ENCODE peak calls at places on chromosome 20, in four cellular contexts. L is ovary, R is cardiac muscle cell, F is transverse colon. G is an unnamed sample.

GRCh38 chr20:46040902-46041535 is 12.0 kb downstream of the SLC12A5 start:
- DNase-seq in L (peak; percentile 51), R (peak; percentile 61), F (no peak), G (no peak)

GRCh38 chr20:433300-433975 is 25.3 kb downstream of the RBCK1 start:
- DNase-seq in L (no peak), R (no peak), F (no peak), G (no peak)

GRCh38 chr20:25081065-25081729 is 744 bp downstream of the VSX1 start:
- DNase-seq in L (peak; percentile 46), R (peak; percentile 26), F (no peak), G (no peak)

GRCh38 chr20:31897541-31897940 is 27.1 kb downstream of the TTLL9 start:
- DNase-seq in L (no peak), R (no peak), F (no peak), G (no peak)

GRCh38 chr20:20734475-20734948 is 22.1 kb upstream of the RALGAPA2 start:
- DNase-seq in L (no peak), R (no peak), F (no peak), G (no peak)

GRCh38 chr20:29301624-29302259 is 1955.7 kb upstream of the DEFB115 start:
- DNase-seq in L (no peak), R (no peak), F (no peak), G (no peak)

GRCh38 chr20:47656313-47656712 is 129.0 kb downstream of the SULF2 start:
- DNase-seq in L (no peak), R (no peak), F (no peak), G (no peak)

GRCh38 chr20:23520185-23520584 is 29.3 kb downstream of the CST8 start:
- DNase-seq in L (no peak), R (no peak), F (no peak), G (no peak)

GRCh38 chr20:52747736-52748135 is 224.4 kb upstream of the TSHZ2 start:
- DNase-seq in L (no peak), R (peak; percentile 59), F (no peak), G (no peak)

GRCh38 chr20:4683261-4683660 is 38.4 kb upstream of the PRND start:
- DNase-seq in L (no peak), R (no peak), F (no peak), G (no peak)

GRCh38 chr20:25148181-25148981 is 47.1 kb upstream of the ENTPD6 start:
- DNase-seq in L (peak; percentile 81), R (peak; percentile 70), F (peak; percentile 48), G (peak; percentile 19)

GRCh38 chr20:17616480-17617211 is 46.8 kb downstream of the DSTN start:
- DNase-seq in L (peak; percentile 32), R (no peak), F (peak; percentile 5), G (no peak)

GRCh38 chr20:57392512-57393271 is 1.5 kb downstream of the RBM38 start:
- DNase-seq in L (peak; percentile 58), R (no peak), F (peak; percentile 77), G (peak; percentile 44)

GRCh38 chr20:33791959-33792597 is 19.1 kb upstream of the CHMP4B start:
- DNase-seq in L (peak; percentile 52), R (peak; percentile 59), F (peak; percentile 69), G (no peak)

GRCh38 chr20:41174373-41174772 is 37.0 kb downstream of the PLCG1 start:
- DNase-seq in L (peak; percentile 31), R (no peak), F (peak; percentile 4), G (no peak)

GRCh38 chr20:57398901-57399535 is 7.8 kb downstream of the RBM38 start:
- DNase-seq in L (no peak), R (no peak), F (no peak), G (no peak)

GRCh38 chr20:23242556-23243180 is 107.9 kb upstream of the NXT1 start:
- DNase-seq in L (no peak), R (no peak), F (no peak), G (no peak)

GRCh38 chr20:7152071-7152470 is 384.6 kb downstream of the BMP2 start:
- DNase-seq in L (no peak), R (no peak), F (no peak), G (no peak)

GRCh38 chr20:40471261-40471629 is 217.8 kb downstream of the MAFB start:
- DNase-seq in L (no peak), R (no peak), F (peak; percentile 22), G (no peak)

GRCh38 chr20:32909896-32910571 is 51.3 kb downstream of the EFCAB8 start:
- DNase-seq in L (no peak), R (no peak), F (no peak), G (no peak)

GRCh38 chr20:33081411-33082154 is 2.1 kb downstream of the BPIFB4 start:
- DNase-seq in L (no peak), R (no peak), F (no peak), G (no peak)

GRCh38 chr20:54212226-54212625 is 4.3 kb downstream of the PFDN4 start:
- DNase-seq in L (no peak), R (peak; percentile 84), F (no peak), G (no peak)

GRCh38 chr20:2032168-2032567 is 38.3 kb upstream of the PDYN start:
- DNase-seq in L (no peak), R (no peak), F (no peak), G (no peak)

GRCh38 chr20:39897781-39898466 is 791.1 kb downstream of the MAFB start:
- DNase-seq in L (no peak), R (no peak), F (no peak), G (no peak)

GRCh38 chr20:45343867-45344721 is 4.1 kb downstream of the SDC4 start:
- DNase-seq in L (no peak), R (peak; percentile 91), F (peak; percentile 76), G (peak; percentile 67)

GRCh38 chr20:42961771-42962170 is 227.9 kb downstream of the PTPRT start:
- DNase-seq in L (no peak), R (no peak), F (no peak), G (no peak)

GRCh38 chr20:45946149-45946970 is 11.9 kb downstream of the PCIF1 start:
- DNase-seq in L (peak; percentile 83), R (peak; percentile 62), F (peak; percentile 54), G (no peak)

GRCh38 chr20:45779011-45779915 is 12.4 kb downstream of the WFDC3 start:
- DNase-seq in L (peak; percentile 86), R (peak; percentile 98), F (peak; percentile 88), G (peak; percentile 95)

GRCh38 chr20:34883809-34884208 is 7.4 kb downstream of the ACSS2 start:
- DNase-seq in L (no peak), R (no peak), F (no peak), G (no peak)

GRCh38 chr20:2873747-2874041 is 413 bp downstream of the PTPRA start:
- DNase-seq in L (no peak), R (peak; percentile 51), F (peak; percentile 62), G (peak; percentile 25)

GRCh38 chr20:19761853-19762252 is 3.8 kb downstream of the RIN2 start:
- DNase-seq in L (no peak), R (peak; percentile 18), F (no peak), G (no peak)

GRCh38 chr20:19975901-19976300 is 41.3 kb upstream of the NAA20 start:
- DNase-seq in L (no peak), R (peak; percentile 30), F (no peak), G (no peak)

GRCh38 chr20:48301189-48301588 is 515.9 kb upstream of the SULF2 start:
- DNase-seq in L (no peak), R (no peak), F (no peak), G (no peak)

GRCh38 chr20:39605908-39606307 is 643.8 kb downstream of the DHX35 start:
- DNase-seq in L (no peak), R (no peak), F (no peak), G (no peak)

GRCh38 chr20:53162251-53162835 is 190.2 kb downstream of the TSHZ2 start:
- DNase-seq in L (peak; percentile 54), R (peak; percentile 59), F (peak; percentile 12), G (peak; percentile 34)

GRCh38 chr20:32034581-32035397 is 17.3 kb upstream of the HCK start:
- DNase-seq in L (no peak), R (no peak), F (no peak), G (no peak)

GRCh38 chr20:33444797-33445560 is 1.4 kb upstream of the SNTA1 start:
- DNase-seq in L (no peak), R (no peak), F (peak; percentile 23), G (no peak)

GRCh38 chr20:38191654-38192053 is 26.6 kb upstream of the TGM2 start:
- DNase-seq in L (no peak), R (no peak), F (no peak), G (no peak)

GRCh38 chr20:10504893-10505292 is 69.8 kb downstream of the SLX4IP start:
- DNase-seq in L (no peak), R (peak; percentile 57), F (no peak), G (peak; percentile 59)
- H3K4me1 ChIP-seq in L (peaks cover 26% of the 10 kb centered on the region), R (no peaks in the 10 kb centered on the region), F (peaks cover 34% of the 10 kb centered on the region), G (peaks cover 34% of the 10 kb centered on the region)

GRCh38 chr20:51326241-51326819 is 216.2 kb downstream of the NFATC2 start:
- DNase-seq in L (no peak), R (peak; percentile 70), F (peak; percentile 44), G (peak; percentile 50)
- TF ChIP-seq CTCF in L (no peak), R (peak; percentile 80), F (peak; percentile 67), G (peak; percentile 38)

GRCh38 chr20:8210749-8211148 is 78.7 kb downstream of the PLCB1 start:
- DNase-seq in L (no peak), R (no peak), F (no peak), G (no peak)

GRCh38 chr20:8213270-8213669 is 81.2 kb downstream of the PLCB1 start:
- DNase-seq in L (no peak), R (no peak), F (no peak), G (no peak)

GRCh38 chr20:8213831-8214587 is 81.9 kb downstream of the PLCB1 start:
- DNase-seq in L (no peak), R (no peak), F (no peak), G (no peak)

GRCh38 chr20:8209061-8209460 is 77.0 kb downstream of the PLCB1 start:
- DNase-seq in L (no peak), R (peak; percentile 60), F (no peak), G (no peak)

GRCh38 chr20:8212286-8212685 is 80.2 kb downstream of the PLCB1 start:
- DNase-seq in L (no peak), R (no peak), F (no peak), G (no peak)
- H3K4me1 ChIP-seq in L (peaks cover 5% of the 10 kb centered on the region), R (peaks cover 40% of the 10 kb centered on the region), F (no peaks in the 10 kb centered on the region), G (no peaks in the 10 kb centered on the region)

DNA sequence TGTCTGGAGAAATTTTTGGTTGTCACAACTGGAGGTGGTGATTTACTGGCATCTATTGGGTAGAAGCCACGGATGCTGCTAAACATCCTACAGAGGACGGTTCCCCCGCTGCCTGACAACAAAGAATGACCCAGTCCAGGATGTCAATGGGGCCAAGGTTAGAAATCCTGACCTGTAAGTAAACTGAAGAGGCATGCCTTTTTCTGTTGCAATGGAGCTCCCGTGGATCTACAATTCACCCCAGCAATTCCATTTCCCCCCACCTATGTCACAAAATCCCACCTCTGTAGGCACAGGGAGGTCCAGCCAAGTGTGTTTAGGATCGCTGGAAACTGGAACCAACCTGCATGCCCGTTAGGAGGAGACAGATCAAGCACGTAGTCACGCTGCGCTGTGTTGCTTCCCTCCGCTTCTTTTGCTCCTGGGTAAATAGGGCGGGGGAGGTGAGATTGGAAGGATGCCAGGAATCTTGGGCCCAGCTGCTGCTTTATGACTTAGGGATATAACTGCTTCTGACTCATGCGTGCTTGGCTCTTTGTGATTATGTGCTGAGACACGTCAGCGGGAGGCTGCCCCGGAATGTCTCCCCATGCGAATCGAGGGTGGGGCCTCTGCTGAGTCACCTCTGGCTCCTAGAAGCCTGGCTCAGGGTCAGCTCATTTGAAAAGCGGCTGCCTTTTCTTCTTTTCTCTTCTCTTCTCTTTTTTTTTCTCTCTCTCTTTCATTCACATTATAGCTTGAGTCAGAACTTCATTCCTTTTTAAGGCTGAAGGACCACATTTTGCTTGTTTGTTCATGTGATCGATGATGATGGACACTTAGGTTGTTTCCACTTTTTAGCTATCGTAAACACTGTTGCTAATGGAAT is 12.4 kb upstream of the PEDS1 start:
- DNase-seq in L (peak; percentile 95), R (peak; percentile 100), F (peak; percentile 98), G (peak; percentile 99)
- TF ChIP-seq CTCF in L (no peak), R (peak; percentile 2), F (no peak), G (no peak)